ENCODE peak calls at places on chromosomes 7 and 10, in four cellular contexts. P, L, G and F are unnamed samples.

GRCh38 chr7:152341039-152341913 is 94.5 kb downstream of the KMT2C start:
- DNase-seq in L (peak; percentile 38), P (peak; percentile 68), G (peak; percentile 63), F (no peak)

GRCh38 chr10:121659236-121659635 is 61.0 kb upstream of the FGFR2 start:
- DNase-seq in G (no peak), L (no peak), P (no peak), F (no peak)

GRCh38 chr7:32535303-32535702 is 40.0 kb downstream of the AVL9 start:
- DNase-seq in G (no peak), L (no peak), P (no peak), F (no peak)

GRCh38 chr10:12710594-12711343 is 290.7 kb downstream of the CCDC3 start:
- DNase-seq in G (peak; percentile 60), L (peak; percentile 33), P (peak; percentile 91), F (peak; percentile 85)

GRCh38 chr7:5824297-5824610 is 42.8 kb upstream of the RNF216 start:
- DNase-seq in L (no peak), P (no peak), G (no peak), F (no peak)

GRCh38 chr7:24891173-24891787 is 88.7 kb downstream of the OSBPL3 start:
- DNase-seq in P (no peak), G (peak; percentile 53), L (no peak), F (no peak)

GRCh38 chr7:140726304-140726703 is 29.8 kb downstream of the NDUFB2 start:
- DNase-seq in L (no peak), G (peak; percentile 25), P (peak; percentile 41), F (no peak)

GRCh38 chr10:70760271-70760787 is 24.8 kb downstream of the TBATA start:
- DNase-seq in G (no peak), P (no peak), L (no peak), F (peak; percentile 60)

GRCh38 chr7:85204496-85204895 is 17.6 kb upstream of the SEMA3D start:
- DNase-seq in L (no peak), P (no peak), G (no peak), F (no peak)

GRCh38 chr7:39269034-39269433 is 291.3 kb downstream of the POU6F2 start:
- DNase-seq in P (no peak), G (no peak), L (no peak), F (no peak)

GRCh38 chr7:22129819-22130580 is 184.3 kb upstream of the CDCA7L start:
- DNase-seq in P (peak; percentile 50), G (no peak), L (no peak), F (no peak)

GRCh38 chr10:59997807-59998525 is 91.6 kb upstream of the CCDC6 start:
- DNase-seq in P (no peak), L (no peak), G (no peak), F (no peak)

GRCh38 chr7:29397398-29397797 is 166.2 kb upstream of the PRR15 start:
- DNase-seq in G (no peak), L (no peak), P (no peak), F (no peak)

GRCh38 chr10:13648425-13648824 is 61.7 kb downstream of the PRPF18 start:
- DNase-seq in P (no peak), G (no peak), L (no peak), F (no peak)

GRCh38 chr10:113619401-113619800 is 44.4 kb downstream of the NRAP start:
- DNase-seq in G (no peak), P (no peak), L (no peak), F (no peak)

GRCh38 chr7:34158311-34158710 is 253.0 kb downstream of the BMPER start:
- DNase-seq in L (peak; percentile 25), P (peak; percentile 13), G (no peak), F (no peak)

GRCh38 chr10:27035163-27035562 is 65.1 kb downstream of the ANKRD26 start:
- DNase-seq in G (no peak), P (no peak), L (no peak), F (no peak)

GRCh38 chr10:97407211-97407951 is 6.2 kb upstream of the RRP12 start:
- DNase-seq in P (peak; percentile 78), G (peak; percentile 78), L (peak; percentile 74), F (peak; percentile 76)

GRCh38 chr10:132264306-132264950 is 43.3 kb downstream of the STK32C start:
- DNase-seq in L (no peak), G (no peak), P (no peak), F (no peak)

GRCh38 chr10:104622598-104623209 is 18.4 kb upstream of the SORCS3 start:
- DNase-seq in P (peak; percentile 24), L (peak; percentile 37), G (peak; percentile 46), F (no peak)

GRCh38 chr10:51667992-51668689 is 31.3 kb downstream of the CSTF2T start:
- DNase-seq in L (no peak), G (peak; percentile 74), P (peak; percentile 49), F (no peak)

GRCh38 chr10:75685187-75685586 is 253.8 kb downstream of the LRMDA start:
- DNase-seq in L (no peak), P (no peak), G (no peak), F (no peak)

GRCh38 chr7:151782598-151783448 is 94.1 kb downstream of the PRKAG2 start:
- DNase-seq in G (peak; percentile 52), P (peak; percentile 39), L (peak; percentile 87), F (peak; percentile 82)

GRCh38 chr7:137151056-137151731 is 192.3 kb downstream of the PTN start:
- DNase-seq in P (peak; percentile 55), L (no peak), G (peak; percentile 37), F (no peak)

GRCh38 chr10:31698169-31698890 is 230.3 kb downstream of the ARHGAP12 start:
- DNase-seq in G (peak; percentile 44), P (peak; percentile 79), L (no peak), F (no peak)

GRCh38 chr7:113256883-113257531 is 138.7 kb upstream of the SMIM30 start:
- DNase-seq in L (no peak), P (no peak), G (no peak), F (no peak)

GRCh38 chr7:1591396-1591795 is 21.6 kb upstream of the PSMG3 start:
- DNase-seq in L (no peak), G (no peak), P (no peak), F (no peak)

GRCh38 chr7:105673367-105674188 is 92.3 kb upstream of the EFCAB10 start:
- DNase-seq in P (no peak), L (no peak), G (peak; percentile 53), F (peak; percentile 20)

GRCh38 chr7:73823257-73823656 is 7.5 kb upstream of the CLDN4 start:
- DNase-seq in L (no peak), P (no peak), G (no peak), F (no peak)

GRCh38 chr7:101804642-101805401 is 12.6 kb upstream of the CUX1 start:
- DNase-seq in P (no peak), G (no peak), L (no peak), F (no peak)

GRCh38 chr10:54133201-54133600 is 667.8 kb downstream of the PCDH15 start:
- DNase-seq in P (no peak), G (no peak), L (no peak), F (no peak)

GRCh38 chr10:133049639-133050038 is 38.1 kb upstream of the ADGRA1 start:
- DNase-seq in P (no peak), G (no peak), L (no peak), F (no peak)

GRCh38 chr10:63464402-63465292 is 1.1 kb downstream of the JMJD1C start:
- DNase-seq in P (peak; percentile 42), L (no peak), G (no peak), F (no peak)

GRCh38 chr7:78634073-78634472 is 819.4 kb downstream of the MAGI2 start:
- DNase-seq in P (no peak), G (no peak), L (no peak), F (no peak)

GRCh38 chr7:90715067-90715466 is 118.9 kb downstream of the CDK14 start:
- DNase-seq in G (no peak), L (no peak), P (no peak), F (no peak)

GRCh38 chr7:155484483-155485399 is 26.8 kb downstream of the EN2 start:
- DNase-seq in G (no peak), L (no peak), P (no peak), F (no peak)